ENCODE peak calls at places on chromosome 10, in nine cellular contexts. P is epithelial cell of proximal tubule, C is lower leg skin, K is OCI-LY7, M is K562, Z is heart right ventricle, I is BE2C, B is spleen, J is PC-9. D is an unnamed sample.

GRCh38 chr10:24503627-24504320 is 219.9 kb downstream of the ARHGAP21 start:
- DNase-seq in I (peak), K (peak), Z (no peak), M (peak), J (peak), B (no peak), C (no peak), P (no peak), D (no peak)

GRCh38 chr10:69864321-69864720 is 62.6 kb downstream of the COL13A1 start:
- DNase-seq in C (no peak), P (no peak), M (no peak), I (no peak), B (no peak), Z (no peak), K (no peak), J (peak), D (no peak)

GRCh38 chr10:32540691-32541470 is 94.9 kb downstream of the CCDC7 start:
- DNase-seq in I (no peak), M (no peak), K (no peak), B (no peak), C (no peak), Z (no peak), J (no peak), P (no peak), D (no peak)

GRCh38 chr10:36725581-36726520 is 399.5 kb upstream of the ANKRD30A start:
- DNase-seq in P (peak), I (peak), K (peak), J (peak), Z (no peak), B (peak), M (no peak), C (no peak), D (peak)

GRCh38 chr10:74051729-74052342 is 53.9 kb downstream of the VCL start:
- DNase-seq in J (no peak), M (peak), C (no peak), Z (peak), B (no peak), I (no peak), K (no peak), P (no peak), D (no peak)

GRCh38 chr10:62037890-62038608 is 136.6 kb downstream of the ARID5B start:
- DNase-seq in M (no peak), J (no peak), I (no peak), K (no peak), P (no peak), Z (no peak), C (no peak), B (no peak), D (no peak)

GRCh38 chr10:110137142-110137545 is 70.3 kb upstream of the MXI1 start:
- DNase-seq in M (peak), K (peak), I (no peak), B (no peak), Z (no peak), P (peak), J (no peak), C (no peak), D (peak)

GRCh38 chr10:95290801-95291633 is at the start of gene PDLIM1:
- DNase-seq in J (peak), M (peak), Z (peak), B (peak), C (peak), P (no peak), I (peak), K (peak), D (peak)

GRCh38 chr10:93999401-93999851 is 5.7 kb downstream of the PLCE1 start:
- DNase-seq in Z (peak), J (no peak), P (no peak), I (peak), M (no peak), K (no peak), B (no peak), C (peak), D (no peak)

GRCh38 chr10:62870866-62871265 is 54.7 kb upstream of the EGR2 start:
- DNase-seq in K (no peak), M (no peak), Z (no peak), J (no peak), I (no peak), P (no peak), B (no peak), C (no peak), D (no peak)

GRCh38 chr10:100969175-100970075 is at the start of gene SEMA4G:
- DNase-seq in C (peak), J (no peak), B (peak), P (no peak), M (peak), I (peak), K (peak), Z (peak), D (no peak)
- H3K4me3 ChIP-seq in C (peak), J (no peak), B (peak), P (peak), M (peak), I (peak), K (peak), Z (peak), D (peak)

GRCh38 chr10:84236807-84237198 is 4.5 kb downstream of the LRIT1 start:
- DNase-seq in K (no peak), Z (no peak), B (no peak), P (no peak), I (no peak), M (no peak), J (no peak), C (no peak), D (no peak)

GRCh38 chr10:84235096-84235495 is 6.2 kb downstream of the LRIT1 start:
- DNase-seq in P (no peak), M (no peak), K (no peak), B (no peak), C (no peak), Z (no peak), I (no peak), J (no peak), D (no peak)

GRCh38 chr10:84234508-84234907 is 6.8 kb downstream of the LRIT1 start:
- DNase-seq in I (no peak), J (no peak), Z (no peak), B (no peak), P (no peak), K (no peak), M (no peak), C (no peak), D (no peak)

GRCh38 chr10:84238909-84239308 is 2.4 kb downstream of the LRIT1 start:
- DNase-seq in C (no peak), I (no peak), J (no peak), Z (no peak), B (no peak), P (no peak), M (no peak), K (no peak), D (no peak)

DNA sequence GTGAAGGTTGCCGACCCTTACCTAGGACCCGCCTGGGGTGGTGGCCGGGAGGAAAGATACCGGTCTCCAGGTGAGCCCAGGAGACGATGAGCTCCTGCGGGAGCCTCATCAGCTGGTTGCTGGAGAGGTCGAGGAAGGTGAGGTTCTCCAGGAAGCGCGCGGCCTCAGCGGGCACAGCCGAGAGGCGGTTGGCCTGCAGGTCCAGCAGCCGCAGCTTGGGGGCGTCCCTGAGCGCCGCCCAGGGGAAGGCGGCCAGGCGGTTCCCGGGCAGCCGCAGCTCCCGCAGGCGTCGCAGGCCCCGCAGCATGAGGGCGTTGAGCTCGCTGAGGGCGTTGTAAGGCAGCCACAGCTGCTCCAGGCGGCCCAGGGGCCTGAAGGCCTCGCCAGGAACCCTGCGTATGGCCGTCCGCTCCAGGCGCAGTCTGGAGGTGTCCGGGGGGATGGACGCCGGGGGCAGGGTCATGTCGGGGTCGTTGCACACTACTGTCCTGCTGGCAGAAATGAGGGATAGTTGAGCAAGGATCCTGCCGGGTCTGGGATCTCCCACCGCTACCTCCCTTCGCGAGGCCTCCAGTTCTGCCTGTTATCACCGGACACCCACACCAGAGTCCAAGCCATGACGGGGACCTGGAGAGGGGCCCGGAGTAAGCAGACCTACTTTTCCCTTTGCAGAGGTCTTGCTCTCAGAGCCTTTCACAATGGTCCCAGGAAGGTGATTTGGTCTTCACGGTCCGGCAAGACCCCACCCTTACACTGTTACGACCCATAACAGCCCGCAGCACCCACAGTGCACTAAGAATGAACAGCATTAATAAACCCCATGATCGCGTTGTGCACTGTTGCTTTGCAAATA is 3.9 kb downstream of the LRIT1 start:
- DNase-seq in B (no peak), J (no peak), M (peak), K (no peak), Z (peak), P (no peak), C (no peak), I (no peak), D (no peak)
- TF ChIP-seq CTCF in B (no peak), J (no peak), M (peak), K (peak), Z (peak), P (no peak), C (no peak), I (no peak), D (no peak)

GRCh38 chr10:105885495-105885894 is 1244.4 kb downstream of the SORCS3 start:
- DNase-seq in M (no peak), P (no peak), B (no peak), J (no peak), I (no peak), K (no peak), Z (no peak), C (no peak), D (no peak)
- H3K4me3 ChIP-seq in M (no peak), P (no peak), B (no peak), J (no peak), I (no peak), K (no peak), Z (no peak), C (no peak), D (no peak)

GRCh38 chr10:119284679-119285096 is 77.3 kb downstream of the GRK5 start:
- DNase-seq in J (no peak), I (no peak), Z (peak), P (no peak), K (no peak), B (peak), M (no peak), C (no peak), D (peak)
- TF ChIP-seq CTCF in J (no peak), I (no peak), Z (no peak), P (no peak), K (no peak), B (no peak), M (no peak), C (no peak), D (no peak)

DNA sequence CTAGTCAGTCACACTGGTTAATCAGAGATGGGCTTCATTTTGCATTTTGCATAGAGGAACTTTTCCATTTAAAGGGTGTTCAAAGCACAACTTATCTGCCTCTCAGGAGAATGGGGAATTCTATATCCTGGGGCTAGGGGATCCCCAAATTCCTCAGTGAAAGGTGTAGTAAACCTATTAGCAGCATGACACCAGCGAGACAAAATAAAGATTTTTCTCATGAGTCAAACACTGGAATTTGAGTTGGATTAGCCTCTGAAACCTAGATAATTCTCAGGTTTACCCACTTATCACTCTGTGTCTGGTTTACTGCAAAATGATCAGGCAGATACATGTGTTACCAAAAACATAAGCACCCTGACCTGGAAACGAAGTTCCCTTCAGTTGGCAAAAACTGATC is 2.1 kb downstream of the AFAP1L2 start:
- DNase-seq in K (no peak), J (no peak), I (no peak), C (no peak), B (no peak), Z (no peak), P (no peak), M (no peak), D (no peak)
- H3K4me3 ChIP-seq in K (no peak), J (peak), I (no peak), C (no peak), B (peak), Z (peak), P (no peak), M (no peak), D (no peak)

DNA sequence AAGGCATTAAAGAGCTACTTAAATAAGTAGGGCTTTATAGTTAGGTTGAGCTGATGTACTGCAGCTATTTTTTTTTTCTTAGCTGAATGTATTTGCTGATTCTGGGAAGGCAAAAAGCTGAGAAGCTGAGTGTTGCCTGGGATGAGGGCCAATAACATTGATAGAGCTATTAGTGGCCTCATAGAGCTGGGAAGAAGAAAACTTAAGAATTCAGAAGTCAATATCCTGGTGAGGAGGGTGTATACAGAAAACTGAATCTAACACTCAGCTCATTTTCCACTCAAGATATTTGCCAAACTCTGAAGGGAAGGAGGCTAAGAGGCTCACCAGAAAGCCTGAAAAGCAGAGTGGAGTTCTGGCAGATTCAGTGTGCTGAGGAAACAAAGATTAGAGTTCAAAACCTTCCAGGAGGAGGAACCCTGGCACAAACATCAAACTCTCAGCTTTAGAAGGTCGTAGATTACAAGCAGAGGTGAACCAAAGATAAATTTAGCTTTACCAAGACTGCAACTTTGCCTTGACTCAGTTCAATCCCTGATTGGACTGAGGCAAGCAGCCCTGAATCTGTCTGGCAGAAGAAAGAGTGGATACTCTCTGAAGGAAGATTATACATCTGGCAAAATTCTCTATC is 11.3 kb downstream of the PPP1R3C start:
- DNase-seq in Z (no peak), K (no peak), J (no peak), B (no peak), C (no peak), M (no peak), I (no peak), P (no peak), D (no peak)
- TF ChIP-seq CTCF in Z (no peak), K (no peak), J (no peak), B (no peak), C (no peak), M (no peak), I (no peak), P (no peak), D (no peak)

DNA sequence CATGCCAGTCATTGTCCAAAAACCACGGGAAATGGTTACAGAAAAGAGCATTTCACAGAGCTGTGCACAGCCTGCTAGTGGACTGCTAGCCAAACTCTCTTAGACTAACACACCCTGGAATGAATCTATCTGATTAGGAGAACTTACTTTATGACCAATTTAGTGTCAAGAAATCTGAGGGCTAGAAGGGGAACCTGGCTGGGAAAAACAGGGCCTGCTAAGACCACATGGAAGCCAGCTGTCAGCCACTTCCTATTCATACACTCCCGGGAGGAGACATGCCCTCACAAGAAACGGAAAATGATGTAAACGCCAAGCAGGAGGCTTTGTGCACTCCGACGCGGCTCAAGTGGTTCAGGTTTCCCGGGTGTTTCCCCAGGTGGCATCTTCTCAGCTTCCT is 54.8 kb downstream of the MPP7 start:
- DNase-seq in P (no peak), B (no peak), M (no peak), Z (no peak), J (no peak), C (no peak), I (no peak), K (no peak), D (no peak)
- H3K4me3 ChIP-seq in P (no peak), B (no peak), M (no peak), Z (no peak), J (no peak), C (no peak), I (no peak), K (no peak), D (no peak)

GRCh38 chr10:132462463-132463332 is 65.7 kb downstream of the PWWP2B start:
- DNase-seq in K (no peak), B (peak), I (peak), J (no peak), P (no peak), M (no peak), Z (no peak), C (no peak), D (no peak)

GRCh38 chr10:132461683-132462231 is 64.8 kb downstream of the PWWP2B start:
- DNase-seq in Z (no peak), P (no peak), K (no peak), C (no peak), J (peak), M (no peak), I (no peak), B (peak), D (no peak)

GRCh38 chr10:132465193-132465888 is 68.3 kb downstream of the PWWP2B start:
- DNase-seq in P (no peak), M (no peak), K (no peak), I (peak), Z (peak), J (no peak), B (peak), C (no peak), D (no peak)

GRCh38 chr10:132464256-132465192 is 67.5 kb downstream of the PWWP2B start:
- DNase-seq in K (no peak), I (peak), C (peak), M (no peak), J (no peak), B (peak), Z (peak), P (no peak), D (peak)

GRCh38 chr10:132463333-132464255 is 66.6 kb downstream of the PWWP2B start:
- DNase-seq in K (no peak), B (peak), J (no peak), I (peak), P (no peak), M (no peak), C (no peak), Z (no peak), D (no peak)
- TF ChIP-seq CTCF in K (peak), B (no peak), J (no peak), I (no peak), P (peak), M (peak), C (no peak), Z (peak), D (peak)

D was measured in LNCaP clone FGC.